ENCODE peak calls at places on chromosomes 5 and 9, in ten cellular contexts. One of them, this sample, is unnamed.

GRCh38 chr5:150173154-150173553 is 6.6 kb downstream of the CDX1 start:
- DNase-seq in GM23248: no peak
- DNase-seq in PC-3: no peak
- DNase-seq in hepatocyte: no peak
- DNase-seq in fibroblast of lung: no peak
- DNase-seq in SK-N-SH: no peak
- DNase-seq in neural progenitor cell: no peak
- DNase-seq in mesendoderm: no peak
- DNase-seq in astrocyte: no peak
- DNase-seq in IMR-90: no peak
- DNase-seq in this sample: no peak

GRCh38 chr9:69476016-69476415 is 151.0 kb downstream of the ENTREP1 start:
- DNase-seq in GM23248: no peak
- DNase-seq in fibroblast of lung: no peak
- DNase-seq in mesendoderm: no peak
- DNase-seq in neural progenitor cell: no peak
- DNase-seq in hepatocyte: no peak
- DNase-seq in SK-N-SH: no peak
- DNase-seq in PC-3: no peak
- DNase-seq in IMR-90: no peak
- DNase-seq in astrocyte: no peak
- DNase-seq in this sample: no peak

GRCh38 chr5:43313854-43314457 is 744 bp upstream of the HMGCS1 start:
- DNase-seq in astrocyte: peak
- DNase-seq in GM23248: peak
- DNase-seq in mesendoderm: no peak
- DNase-seq in hepatocyte: peak
- DNase-seq in neural progenitor cell: peak
- DNase-seq in SK-N-SH: no peak
- DNase-seq in PC-3: no peak
- DNase-seq in IMR-90: no peak
- DNase-seq in fibroblast of lung: peak
- DNase-seq in this sample: no peak

GRCh38 chr9:14618851-14619250 is 74.4 kb downstream of the ZDHHC21 start:
- DNase-seq in SK-N-SH: no peak
- DNase-seq in hepatocyte: no peak
- DNase-seq in PC-3: no peak
- DNase-seq in neural progenitor cell: no peak
- DNase-seq in fibroblast of lung: no peak
- DNase-seq in GM23248: no peak
- DNase-seq in IMR-90: no peak
- DNase-seq in mesendoderm: no peak
- DNase-seq in astrocyte: no peak
- DNase-seq in this sample: no peak

GRCh38 chr9:2346277-2346913 is 275.2 kb upstream of the VLDLR start:
- DNase-seq in hepatocyte: no peak
- DNase-seq in neural progenitor cell: no peak
- DNase-seq in fibroblast of lung: no peak
- DNase-seq in astrocyte: no peak
- DNase-seq in mesendoderm: no peak
- DNase-seq in IMR-90: no peak
- DNase-seq in PC-3: no peak
- DNase-seq in SK-N-SH: no peak
- DNase-seq in GM23248: no peak
- DNase-seq in this sample: no peak

GRCh38 chr5:159668556-159668955 is 247.7 kb upstream of the ADRA1B start:
- DNase-seq in IMR-90: no peak
- DNase-seq in PC-3: no peak
- DNase-seq in mesendoderm: no peak
- DNase-seq in astrocyte: no peak
- DNase-seq in GM23248: no peak
- DNase-seq in SK-N-SH: no peak
- DNase-seq in neural progenitor cell: no peak
- DNase-seq in fibroblast of lung: no peak
- DNase-seq in hepatocyte: no peak
- DNase-seq in this sample: no peak

GRCh38 chr9:111412280-111412679 is 71.9 kb downstream of the ECPAS start:
- DNase-seq in neural progenitor cell: no peak
- DNase-seq in astrocyte: no peak
- DNase-seq in hepatocyte: no peak
- DNase-seq in IMR-90: no peak
- DNase-seq in GM23248: peak
- DNase-seq in fibroblast of lung: no peak
- DNase-seq in PC-3: no peak
- DNase-seq in mesendoderm: no peak
- DNase-seq in SK-N-SH: no peak
- DNase-seq in this sample: no peak

GRCh38 chr9:97808972-97809371 is 44.1 kb upstream of the FOXE1 start:
- DNase-seq in SK-N-SH: no peak
- DNase-seq in astrocyte: peak
- DNase-seq in neural progenitor cell: no peak
- DNase-seq in fibroblast of lung: peak
- DNase-seq in PC-3: no peak
- DNase-seq in hepatocyte: no peak
- DNase-seq in GM23248: no peak
- DNase-seq in mesendoderm: peak
- DNase-seq in IMR-90: no peak
- DNase-seq in this sample: no peak

GRCh38 chr9:123684393-123685149 is 245.4 kb downstream of the DENND1A start:
- DNase-seq in SK-N-SH: no peak
- DNase-seq in fibroblast of lung: peak
- DNase-seq in neural progenitor cell: no peak
- DNase-seq in GM23248: no peak
- DNase-seq in astrocyte: peak
- DNase-seq in PC-3: no peak
- DNase-seq in IMR-90: no peak
- DNase-seq in hepatocyte: no peak
- DNase-seq in mesendoderm: peak
- DNase-seq in this sample: no peak

GRCh38 chr5:137954131-137954879 is 65.0 kb downstream of the PKD2L2 start:
- DNase-seq in hepatocyte: peak
- DNase-seq in mesendoderm: peak
- DNase-seq in neural progenitor cell: no peak
- DNase-seq in fibroblast of lung: peak
- DNase-seq in astrocyte: peak
- DNase-seq in SK-N-SH: peak
- DNase-seq in PC-3: peak
- DNase-seq in GM23248: peak
- DNase-seq in IMR-90: peak
- DNase-seq in this sample: peak

GRCh38 chr9:127114606-127115005 is 7.8 kb downstream of the ANGPTL2 start:
- DNase-seq in astrocyte: no peak
- DNase-seq in IMR-90: no peak
- DNase-seq in SK-N-SH: no peak
- DNase-seq in neural progenitor cell: no peak
- DNase-seq in PC-3: no peak
- DNase-seq in GM23248: no peak
- DNase-seq in mesendoderm: no peak
- DNase-seq in hepatocyte: no peak
- DNase-seq in fibroblast of lung: no peak
- DNase-seq in this sample: no peak

GRCh38 chr5:179345429-179346321 is at the start of gene ADAMTS2:
- DNase-seq in mesendoderm: peak
- DNase-seq in IMR-90: peak
- DNase-seq in PC-3: no peak
- DNase-seq in neural progenitor cell: peak
- DNase-seq in fibroblast of lung: no peak
- DNase-seq in hepatocyte: peak
- DNase-seq in astrocyte: no peak
- DNase-seq in GM23248: peak
- DNase-seq in SK-N-SH: peak
- DNase-seq in this sample: peak

GRCh38 chr9:21267141-21267540 is 27.3 kb upstream of the IFNA14 start:
- DNase-seq in IMR-90: no peak
- DNase-seq in hepatocyte: no peak
- DNase-seq in neural progenitor cell: no peak
- DNase-seq in astrocyte: no peak
- DNase-seq in fibroblast of lung: no peak
- DNase-seq in mesendoderm: no peak
- DNase-seq in PC-3: no peak
- DNase-seq in SK-N-SH: no peak
- DNase-seq in GM23248: no peak
- DNase-seq in this sample: no peak

GRCh38 chr5:104088876-104089778 is 526.5 kb upstream of the NUDT12 start:
- DNase-seq in hepatocyte: no peak
- DNase-seq in neural progenitor cell: no peak
- DNase-seq in GM23248: no peak
- DNase-seq in IMR-90: no peak
- DNase-seq in PC-3: peak
- DNase-seq in fibroblast of lung: peak
- DNase-seq in astrocyte: peak
- DNase-seq in SK-N-SH: no peak
- DNase-seq in mesendoderm: peak
- DNase-seq in this sample: peak

GRCh38 chr9:128362774-128363173 is 8.4 kb upstream of the URM1 start:
- DNase-seq in fibroblast of lung: no peak
- DNase-seq in hepatocyte: no peak
- DNase-seq in neural progenitor cell: no peak
- DNase-seq in astrocyte: no peak
- DNase-seq in GM23248: no peak
- DNase-seq in PC-3: no peak
- DNase-seq in mesendoderm: no peak
- DNase-seq in IMR-90: no peak
- DNase-seq in SK-N-SH: no peak
- DNase-seq in this sample: peak
- H3K4me2 ChIP-seq in fibroblast of lung: no peak
- H3K4me2 ChIP-seq in hepatocyte: peak
- H3K4me2 ChIP-seq in neural progenitor cell: no peak
- H3K4me2 ChIP-seq in astrocyte: no peak
- H3K4me2 ChIP-seq in GM23248: no peak
- H3K4me2 ChIP-seq in PC-3: no peak
- H3K4me2 ChIP-seq in mesendoderm: no peak
- H3K4me2 ChIP-seq in IMR-90: no peak
- H3K4me2 ChIP-seq in SK-N-SH: peak
- H3K4me2 ChIP-seq in this sample: no peak

GRCh38 chr9:16154570-16155078 is 601.8 kb downstream of the CCDC171 start:
- DNase-seq in mesendoderm: peak
- DNase-seq in neural progenitor cell: peak
- DNase-seq in astrocyte: no peak
- DNase-seq in PC-3: peak
- DNase-seq in hepatocyte: peak
- DNase-seq in fibroblast of lung: peak
- DNase-seq in GM23248: peak
- DNase-seq in SK-N-SH: no peak
- DNase-seq in IMR-90: no peak
- DNase-seq in this sample: no peak

GRCh38 chr9:16158063-16158462 is 605.2 kb downstream of the CCDC171 start:
- DNase-seq in GM23248: no peak
- DNase-seq in astrocyte: no peak
- DNase-seq in fibroblast of lung: no peak
- DNase-seq in mesendoderm: no peak
- DNase-seq in PC-3: no peak
- DNase-seq in neural progenitor cell: no peak
- DNase-seq in hepatocyte: no peak
- DNase-seq in SK-N-SH: peak
- DNase-seq in IMR-90: no peak
- DNase-seq in this sample: no peak

GRCh38 chr9:16157216-16157615 is 604.4 kb downstream of the CCDC171 start:
- DNase-seq in astrocyte: no peak
- DNase-seq in hepatocyte: no peak
- DNase-seq in SK-N-SH: peak
- DNase-seq in mesendoderm: no peak
- DNase-seq in IMR-90: no peak
- DNase-seq in GM23248: no peak
- DNase-seq in neural progenitor cell: no peak
- DNase-seq in PC-3: no peak
- DNase-seq in fibroblast of lung: no peak
- DNase-seq in this sample: no peak

GRCh38 chr9:16153221-16153620 is 600.4 kb downstream of the CCDC171 start:
- DNase-seq in mesendoderm: no peak
- DNase-seq in astrocyte: no peak
- DNase-seq in PC-3: no peak
- DNase-seq in GM23248: no peak
- DNase-seq in fibroblast of lung: no peak
- DNase-seq in IMR-90: no peak
- DNase-seq in hepatocyte: no peak
- DNase-seq in neural progenitor cell: no peak
- DNase-seq in SK-N-SH: no peak
- DNase-seq in this sample: no peak

GRCh38 chr9:16155878-16156277 is 603.0 kb downstream of the CCDC171 start:
- DNase-seq in astrocyte: no peak
- DNase-seq in hepatocyte: no peak
- DNase-seq in fibroblast of lung: no peak
- DNase-seq in GM23248: no peak
- DNase-seq in mesendoderm: peak
- DNase-seq in PC-3: no peak
- DNase-seq in SK-N-SH: peak
- DNase-seq in neural progenitor cell: no peak
- DNase-seq in IMR-90: no peak
- DNase-seq in this sample: no peak
- H3K27ac ChIP-seq in astrocyte: no peak
- H3K27ac ChIP-seq in hepatocyte: no peak
- H3K27ac ChIP-seq in fibroblast of lung: no peak
- H3K27ac ChIP-seq in GM23248: no peak
- H3K27ac ChIP-seq in mesendoderm: no peak
- H3K27ac ChIP-seq in PC-3: no peak
- H3K27ac ChIP-seq in SK-N-SH: no peak
- H3K27ac ChIP-seq in neural progenitor cell: no peak
- H3K27ac ChIP-seq in IMR-90: no peak
- H3K27ac ChIP-seq in this sample: no peak

GRCh38 chr5:123874600-123875201 is 362.7 kb downstream of the CSNK1G3 start:
- DNase-seq in neural progenitor cell: peak
- DNase-seq in hepatocyte: no peak
- DNase-seq in fibroblast of lung: peak
- DNase-seq in GM23248: peak
- DNase-seq in SK-N-SH: no peak
- DNase-seq in PC-3: no peak
- DNase-seq in astrocyte: peak
- DNase-seq in mesendoderm: peak
- DNase-seq in IMR-90: peak
- DNase-seq in this sample: peak
- H3K4me2 ChIP-seq in neural progenitor cell: peak
- H3K4me2 ChIP-seq in hepatocyte: peak
- H3K4me2 ChIP-seq in fibroblast of lung: no peak
- H3K4me2 ChIP-seq in GM23248: no peak
- H3K4me2 ChIP-seq in SK-N-SH: no peak
- H3K4me2 ChIP-seq in PC-3: no peak
- H3K4me2 ChIP-seq in astrocyte: peak
- H3K4me2 ChIP-seq in mesendoderm: no peak
- H3K4me2 ChIP-seq in IMR-90: peak
- H3K4me2 ChIP-seq in this sample: no peak

DNA sequence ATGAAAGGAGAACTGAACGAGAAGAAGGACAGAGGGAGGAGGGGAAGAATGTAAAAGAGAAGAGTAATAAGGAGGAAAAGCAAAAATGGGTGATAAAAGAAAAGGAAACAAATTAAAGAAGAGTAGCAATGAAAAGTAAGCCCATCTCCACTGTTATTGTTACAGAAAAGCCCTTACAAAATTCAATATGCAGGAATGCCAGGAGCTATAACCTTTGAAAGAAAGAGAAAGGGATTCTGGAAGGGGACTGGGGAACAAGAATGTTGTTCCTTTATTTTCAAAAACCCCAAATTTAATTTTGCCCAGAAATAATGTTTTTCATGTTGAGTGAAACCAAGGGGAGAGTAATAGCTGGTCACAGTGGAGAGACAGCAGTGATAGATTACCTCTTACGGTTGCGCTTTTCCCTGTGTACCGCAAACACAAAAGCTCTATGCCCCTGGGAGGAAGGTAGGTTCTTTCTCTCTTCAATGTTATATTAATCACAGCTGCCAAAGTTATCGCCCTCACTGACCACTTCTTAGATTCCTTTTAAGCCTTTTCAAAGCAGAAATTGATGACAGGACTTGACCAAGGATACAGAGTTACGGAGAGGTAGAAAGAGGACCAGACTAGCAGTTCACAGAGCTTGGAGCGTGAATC is 86.6 kb downstream of the BRINP1 start:
- DNase-seq in neural progenitor cell: no peak
- DNase-seq in SK-N-SH: no peak
- DNase-seq in IMR-90: no peak
- DNase-seq in fibroblast of lung: peak
- DNase-seq in PC-3: no peak
- DNase-seq in astrocyte: peak
- DNase-seq in hepatocyte: no peak
- DNase-seq in GM23248: no peak
- DNase-seq in mesendoderm: no peak
- DNase-seq in this sample: peak
- H3K27ac ChIP-seq in neural progenitor cell: no peak
- H3K27ac ChIP-seq in SK-N-SH: no peak
- H3K27ac ChIP-seq in IMR-90: no peak
- H3K27ac ChIP-seq in fibroblast of lung: no peak
- H3K27ac ChIP-seq in PC-3: no peak
- H3K27ac ChIP-seq in astrocyte: no peak
- H3K27ac ChIP-seq in hepatocyte: no peak
- H3K27ac ChIP-seq in GM23248: no peak
- H3K27ac ChIP-seq in mesendoderm: no peak
- H3K27ac ChIP-seq in this sample: no peak

This sample was measured in osteoblast.